ENCODE peak calls at places on chromosomes 3 and 15, in six cellular contexts. A, L, V, T, J and B are unnamed samples.

GRCh38 chr15:80507131-80507530 is 102.9 kb downstream of the ARNT2 start:
- DNase-seq in A (no peak), L (no peak), V (peak), T (no peak), J (no peak), B (no peak)

GRCh38 chr3:10198761-10199688 is 34.3 kb downstream of the IRAK2 start:
- DNase-seq in A (no peak), L (peak), V (peak), T (no peak), J (no peak), B (no peak)

GRCh38 chr3:173140986-173141385 is at the start of gene SPATA16:
- DNase-seq in A (peak), L (no peak), V (no peak), T (no peak), J (no peak), B (no peak)

GRCh38 chr15:78450285-78450858 is 12.4 kb downstream of the IREB2 start:
- DNase-seq in A (no peak), L (no peak), V (no peak), T (no peak), J (no peak), B (no peak)

GRCh38 chr15:77010312-77010686 is 15.4 kb downstream of the PSTPIP1 start:
- DNase-seq in A (no peak), L (no peak), V (no peak), T (no peak), J (no peak), B (no peak)

GRCh38 chr15:34043813-34044212 is 4.8 kb upstream of the AVEN start:
- DNase-seq in A (no peak), L (no peak), V (no peak), T (no peak), J (no peak), B (no peak)

GRCh38 chr3:156010829-156011228 is 109.5 kb upstream of the KCNAB1 start:
- DNase-seq in A (no peak), L (peak), V (no peak), T (no peak), J (peak), B (peak)

GRCh38 chr3:196694202-196694638 is 17.8 kb downstream of the CEP19 start:
- DNase-seq in A (no peak), L (peak), V (no peak), T (no peak), J (peak), B (no peak)

GRCh38 chr3:169479314-169479939 is 184.1 kb downstream of the MECOM start:
- DNase-seq in A (no peak), L (no peak), V (no peak), T (no peak), J (no peak), B (no peak)

GRCh38 chr3:11706604-11707003 is 62.9 kb upstream of the VGLL4 start:
- DNase-seq in A (no peak), L (no peak), V (no peak), T (no peak), J (no peak), B (peak)

GRCh38 chr3:186268616-186269448 is 93.2 kb downstream of the DGKG start:
- DNase-seq in A (peak), L (peak), V (no peak), T (no peak), J (peak), B (peak)

DNA sequence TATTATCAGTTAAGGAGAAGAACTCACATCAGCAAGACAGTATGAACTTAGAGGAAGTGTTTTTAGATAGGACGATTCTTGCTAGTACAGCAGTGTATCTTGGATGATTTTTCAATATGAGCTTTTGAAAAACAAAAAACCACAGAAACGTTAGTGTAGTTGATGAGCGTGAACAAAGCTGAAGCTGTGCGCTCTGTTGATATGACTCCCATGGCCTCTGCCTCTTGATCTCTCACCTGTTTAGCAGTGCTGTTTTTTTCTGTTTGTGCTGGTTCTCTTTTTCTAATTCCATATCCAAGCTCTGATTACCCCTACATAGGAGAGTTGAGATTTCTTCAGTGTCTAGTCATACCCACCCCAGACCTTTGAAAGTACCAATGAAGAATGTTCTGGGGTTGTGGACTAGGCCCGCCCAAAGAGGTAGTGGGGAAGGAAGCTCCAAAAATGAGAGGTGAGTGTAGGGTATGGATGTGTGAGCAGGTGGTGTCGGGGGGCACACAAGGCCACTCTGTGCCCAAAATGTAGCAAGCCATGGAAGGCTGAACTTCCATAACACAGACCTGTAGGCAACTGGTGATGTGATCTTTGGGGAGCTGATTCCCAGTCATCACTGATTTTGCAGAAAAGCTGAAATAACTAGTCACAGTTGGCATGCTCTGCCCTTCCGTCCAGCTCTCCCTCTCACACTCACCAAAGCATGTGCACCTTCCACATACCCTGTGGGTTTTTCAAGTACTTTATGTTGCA is 20.0 kb upstream of the CMTM7 start:
- DNase-seq in A (no peak), L (no peak), V (peak), T (no peak), J (no peak), B (no peak)
- H3K27ac ChIP-seq in A (no peak), L (no peak), V (peak), T (no peak), J (no peak), B (no peak)

GRCh38 chr3:14532691-14533456 is 7.3 kb downstream of the GRIP2 start:
- DNase-seq in A (peak), L (no peak), V (no peak), T (no peak), J (peak), B (peak)

GRCh38 chr3:14531856-14532395 is 8.2 kb downstream of the GRIP2 start:
- DNase-seq in A (no peak), L (no peak), V (no peak), T (no peak), J (no peak), B (peak)

GRCh38 chr3:14535616-14536015 is 4.5 kb downstream of the GRIP2 start:
- DNase-seq in A (no peak), L (no peak), V (no peak), T (no peak), J (no peak), B (no peak)

GRCh38 chr3:14534379-14535191 is 5.6 kb downstream of the GRIP2 start:
- DNase-seq in A (peak), L (no peak), V (no peak), T (no peak), J (peak), B (no peak)

GRCh38 chr3:14533457-14533958 is 6.6 kb downstream of the GRIP2 start:
- DNase-seq in A (no peak), L (no peak), V (no peak), T (no peak), J (no peak), B (no peak)
- H3K27ac ChIP-seq in A (no peak), L (no peak), V (no peak), T (peak), J (peak), B (peak)

GRCh38 chr15:59595434-59595915 is 16.1 kb upstream of the GCNT3 start:
- DNase-seq in A (no peak), L (peak), V (no peak), T (no peak), J (no peak), B (no peak)

GRCh38 chr15:59590027-59590426 is 21.6 kb upstream of the GCNT3 start:
- DNase-seq in A (no peak), L (no peak), V (no peak), T (no peak), J (no peak), B (no peak)

GRCh38 chr15:59594493-59594942 is 17.1 kb upstream of the GCNT3 start:
- DNase-seq in A (no peak), L (peak), V (no peak), T (no peak), J (no peak), B (no peak)

GRCh38 chr15:59594991-59595390 is 16.6 kb upstream of the GCNT3 start:
- DNase-seq in A (no peak), L (no peak), V (no peak), T (no peak), J (no peak), B (no peak)

DNA sequence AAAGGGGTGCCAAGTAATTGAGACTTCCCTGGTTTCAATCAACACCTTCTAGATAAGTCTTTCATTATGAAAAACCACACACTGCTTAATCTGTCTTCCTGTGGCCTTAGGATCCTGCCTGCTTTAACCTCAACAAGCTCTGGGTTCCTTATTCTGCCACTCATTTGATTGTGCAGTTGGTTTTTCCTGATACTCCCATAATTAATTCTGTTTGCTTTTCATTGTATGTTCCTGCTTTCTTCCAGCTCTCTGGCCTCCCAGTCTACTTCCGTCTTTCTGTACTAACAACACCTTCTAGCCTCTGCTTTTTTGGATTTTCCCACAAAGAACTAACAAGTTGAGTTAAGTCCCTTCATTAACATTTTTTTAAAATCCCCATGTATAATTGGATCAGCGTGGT is 20.2 kb upstream of the GCNT3 start:
- DNase-seq in A (no peak), L (no peak), V (no peak), T (no peak), J (no peak), B (no peak)
- H3K27ac ChIP-seq in A (no peak), L (peak), V (no peak), T (no peak), J (no peak), B (no peak)

GRCh38 chr15:52783929-52784798 is 6.0 kb downstream of the ONECUT1 start:
- DNase-seq in A (peak), L (peak), V (no peak), T (no peak), J (peak), B (peak)

GRCh38 chr15:52787123-52787503 is 3.0 kb downstream of the ONECUT1 start:
- DNase-seq in A (peak), L (no peak), V (no peak), T (no peak), J (no peak), B (peak)

GRCh38 chr15:52786436-52787122 is 3.6 kb downstream of the ONECUT1 start:
- DNase-seq in A (peak), L (no peak), V (no peak), T (no peak), J (no peak), B (no peak)

GRCh38 chr15:52784799-52785671 is 5.1 kb downstream of the ONECUT1 start:
- DNase-seq in A (peak), L (no peak), V (no peak), T (no peak), J (no peak), B (peak)

GRCh38 chr15:52785672-52786406 is 4.3 kb downstream of the ONECUT1 start:
- DNase-seq in A (no peak), L (no peak), V (no peak), T (no peak), J (no peak), B (no peak)
- H3K27ac ChIP-seq in A (no peak), L (no peak), V (no peak), T (no peak), J (no peak), B (no peak)

DNA sequence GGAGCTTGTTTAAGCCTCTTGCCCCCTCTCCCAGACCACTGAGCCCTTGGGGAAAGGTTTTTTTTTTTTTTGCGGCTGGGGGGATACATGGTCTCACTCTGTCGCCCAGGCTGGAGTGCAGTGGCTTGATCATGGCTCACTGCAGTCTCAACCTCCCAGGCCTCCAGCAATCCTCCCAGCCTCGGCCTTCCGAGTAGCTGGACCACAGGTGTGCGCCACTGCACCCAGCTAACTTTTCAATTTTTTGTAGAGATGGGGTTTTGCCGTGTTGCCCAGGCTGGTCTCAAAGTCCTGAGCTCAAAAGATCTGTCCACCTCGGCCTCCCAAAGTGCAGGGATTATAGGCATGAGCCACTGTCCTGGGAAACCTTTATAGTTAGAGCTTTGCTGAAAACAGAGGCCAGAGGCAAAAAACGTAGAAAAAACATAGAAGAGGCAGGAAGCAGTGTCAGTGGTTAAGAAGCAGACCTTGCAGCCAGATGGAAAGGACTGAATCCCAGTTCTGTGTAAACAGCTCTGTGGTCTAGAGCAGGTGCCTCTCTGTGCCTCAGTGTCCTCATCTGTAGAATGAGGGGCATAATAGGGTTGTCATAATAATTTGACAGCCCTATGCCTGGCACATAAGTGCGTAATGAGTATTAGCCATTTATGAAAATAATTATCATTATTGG is 33.1 kb downstream of the CMTM7 start:
- DNase-seq in A (no peak), L (no peak), V (no peak), T (no peak), J (no peak), B (no peak)
- H3K27ac ChIP-seq in A (no peak), L (no peak), V (peak), T (no peak), J (no peak), B (peak)

DNA sequence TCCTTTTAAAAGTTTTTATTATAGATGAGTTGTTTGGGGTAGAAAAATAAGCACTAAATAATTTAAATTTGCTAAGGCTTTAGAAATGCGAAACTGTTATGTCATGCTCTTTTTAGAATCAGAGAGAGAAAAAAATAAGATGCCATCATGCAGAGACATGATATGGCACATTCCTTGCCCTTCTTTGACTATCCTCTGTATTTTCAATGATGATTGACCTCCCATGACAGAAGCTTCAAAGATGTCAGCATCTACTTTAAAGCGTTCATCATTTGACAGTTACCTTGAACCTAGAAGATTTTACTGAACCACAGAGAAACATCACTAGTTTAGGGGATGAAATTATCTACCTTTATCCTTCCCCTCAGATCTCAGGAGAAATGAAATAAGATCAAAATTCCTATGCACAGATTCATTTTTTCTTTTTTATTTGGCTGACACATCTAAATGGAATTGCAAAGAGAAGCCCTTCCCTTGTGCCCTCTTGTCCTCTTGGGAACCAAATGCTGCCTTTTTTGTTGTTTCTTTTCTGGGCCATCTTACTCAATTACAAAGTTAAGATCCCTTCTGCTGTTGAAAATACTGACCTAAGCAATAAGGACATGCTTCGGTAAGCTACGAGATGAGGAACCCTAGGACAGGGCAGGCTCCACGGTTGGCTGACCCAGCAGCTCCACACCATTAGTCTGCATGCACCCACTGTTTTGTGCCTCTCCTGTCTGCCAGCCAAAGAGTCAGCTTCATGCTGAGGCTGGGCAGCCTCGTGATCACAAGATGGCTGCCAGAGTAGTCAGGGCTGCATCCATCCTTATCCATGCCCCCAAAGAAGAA is 289.6 kb upstream of the TPM1 start:
- DNase-seq in A (no peak), L (no peak), V (no peak), T (no peak), J (no peak), B (no peak)
- H3K27ac ChIP-seq in A (no peak), L (peak), V (no peak), T (no peak), J (no peak), B (no peak)

DNA sequence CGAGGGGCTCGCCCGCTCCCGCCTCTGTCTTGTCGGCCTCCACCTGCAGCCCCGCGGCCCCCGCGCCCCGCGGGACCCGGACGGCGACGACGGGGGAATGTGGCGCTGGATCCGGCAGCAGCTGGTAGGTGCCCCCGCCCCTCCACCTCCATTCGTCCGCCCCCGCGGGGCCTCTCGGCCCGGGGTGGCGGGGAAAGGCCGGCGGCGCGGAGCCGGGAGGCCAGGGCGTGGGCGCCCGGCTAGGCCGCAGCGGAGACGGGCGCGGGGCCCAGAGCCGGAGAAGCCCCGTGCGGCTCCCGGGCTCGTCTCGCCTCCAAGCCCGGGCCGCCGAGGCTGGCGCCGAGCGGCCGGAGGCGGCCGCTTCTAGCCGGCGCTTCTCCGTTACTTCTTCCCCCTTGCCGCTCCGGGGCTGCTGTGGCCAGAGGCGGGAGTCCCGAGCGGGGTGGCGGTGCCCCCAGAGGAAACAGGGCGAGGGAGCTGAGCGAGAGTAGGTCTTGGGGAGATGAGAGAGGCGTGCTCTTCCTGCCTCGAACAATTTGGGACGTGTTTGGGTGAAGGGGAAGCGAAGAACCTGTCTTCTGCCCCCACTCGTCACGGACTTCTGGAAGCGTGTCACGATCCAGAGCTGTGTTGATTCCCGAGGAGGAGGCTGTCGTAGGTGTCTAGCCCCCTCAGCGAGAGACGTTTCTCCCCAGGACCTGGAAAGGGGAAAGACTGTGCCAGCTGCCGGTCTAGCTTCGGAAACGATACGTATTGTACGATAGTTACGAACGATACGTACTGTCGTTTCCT is 555 bp downstream of the ATP11B start:
- DNase-seq in A (peak), L (peak), V (peak), T (peak), J (peak), B (peak)
- H3K27ac ChIP-seq in A (no peak), L (peak), V (peak), T (peak), J (peak), B (peak)

GRCh38 chr15:41581110-41581509 is 22.1 kb downstream of the TYRO3 start:
- DNase-seq in A (peak), L (peak), V (no peak), T (no peak), J (peak), B (peak)

GRCh38 chr15:41583795-41584194 is 24.8 kb downstream of the TYRO3 start:
- DNase-seq in A (no peak), L (no peak), V (no peak), T (no peak), J (no peak), B (no peak)

GRCh38 chr15:41584636-41585139 is 25.7 kb downstream of the TYRO3 start:
- DNase-seq in A (no peak), L (no peak), V (no peak), T (no peak), J (peak), B (no peak)

GRCh38 chr15:41585140-41586047 is 26.4 kb downstream of the TYRO3 start:
- DNase-seq in A (peak), L (peak), V (peak), T (peak), J (peak), B (no peak)
- H3K27ac ChIP-seq in A (no peak), L (peak), V (no peak), T (peak), J (no peak), B (no peak)

GRCh38 chr3:190077646-190078045 is 43.1 kb downstream of the P3H2 start:
- DNase-seq in A (no peak), L (no peak), V (no peak), T (no peak), J (no peak), B (no peak)

GRCh38 chr3:190074817-190075216 is 45.9 kb downstream of the P3H2 start:
- DNase-seq in A (no peak), L (no peak), V (no peak), T (no peak), J (no peak), B (no peak)

GRCh38 chr3:190073264-190073663 is 47.4 kb downstream of the P3H2 start:
- DNase-seq in A (no peak), L (no peak), V (no peak), T (no peak), J (no peak), B (no peak)

GRCh38 chr3:190076138-190076537 is 44.6 kb downstream of the P3H2 start:
- DNase-seq in A (no peak), L (no peak), V (no peak), T (no peak), J (no peak), B (no peak)

GRCh38 chr3:190076601-190077444 is 43.9 kb downstream of the P3H2 start:
- DNase-seq in A (no peak), L (peak), V (no peak), T (no peak), J (peak), B (no peak)
- H3K27ac ChIP-seq in A (no peak), L (peak), V (no peak), T (no peak), J (no peak), B (no peak)